ENCODE peak calls at places on chromosomes 13 and 19, in nine cellular contexts. One of them, this sample, is unnamed.
A peak's percentile ranks its signal among the peaks of the same experiment; 100 is the strongest.

GRCh38 chr13:93249259-93249917 is 22.8 kb downstream of the GPC6 start:
- DNase-seq in ovary: no peak
- DNase-seq in suprapubic skin: no peak
- DNase-seq in AG04450: peak; percentile 69
- DNase-seq in IMR-90: peak; percentile 95
- DNase-seq in SK-N-SH: no peak
- DNase-seq in cardiac muscle cell: peak; percentile 91
- DNase-seq in lower lobe of right lung: no peak
- DNase-seq in RWPE1: peak; percentile 68
- DNase-seq in this sample: no peak

GRCh38 chr13:23147264-23147663 is 33.5 kb upstream of the SGCG start:
- DNase-seq in RWPE1: no peak
- DNase-seq in IMR-90: no peak
- DNase-seq in ovary: no peak
- DNase-seq in lower lobe of right lung: no peak
- DNase-seq in SK-N-SH: no peak
- DNase-seq in cardiac muscle cell: no peak
- DNase-seq in suprapubic skin: no peak
- DNase-seq in AG04450: no peak
- DNase-seq in this sample: no peak

GRCh38 chr19:17524651-17525050 is 13.2 kb downstream of the PGLS start:
- DNase-seq in suprapubic skin: no peak
- DNase-seq in SK-N-SH: no peak
- DNase-seq in lower lobe of right lung: no peak
- DNase-seq in RWPE1: no peak
- DNase-seq in cardiac muscle cell: no peak
- DNase-seq in IMR-90: no peak
- DNase-seq in ovary: no peak
- DNase-seq in AG04450: no peak
- DNase-seq in this sample: peak; percentile 38

GRCh38 chr13:21133077-21133476 is 43.3 kb downstream of the SKA3 start:
- DNase-seq in cardiac muscle cell: no peak
- DNase-seq in RWPE1: no peak
- DNase-seq in SK-N-SH: no peak
- DNase-seq in lower lobe of right lung: no peak
- DNase-seq in suprapubic skin: no peak
- DNase-seq in IMR-90: no peak
- DNase-seq in AG04450: no peak
- DNase-seq in ovary: no peak
- DNase-seq in this sample: no peak

GRCh38 chr19:12665281-12665573 is 1.3 kb downstream of the MAN2B1 start:
- DNase-seq in cardiac muscle cell: no peak
- DNase-seq in AG04450: no peak
- DNase-seq in suprapubic skin: peak; percentile 67
- DNase-seq in IMR-90: no peak
- DNase-seq in RWPE1: no peak
- DNase-seq in SK-N-SH: no peak
- DNase-seq in lower lobe of right lung: peak; percentile 87
- DNase-seq in ovary: no peak
- DNase-seq in this sample: no peak

GRCh38 chr13:75151081-75151643 is 330.8 kb downstream of the TBC1D4 start:
- DNase-seq in SK-N-SH: no peak
- DNase-seq in suprapubic skin: no peak
- DNase-seq in ovary: no peak
- DNase-seq in RWPE1: no peak
- DNase-seq in lower lobe of right lung: no peak
- DNase-seq in cardiac muscle cell: peak; percentile 55
- DNase-seq in IMR-90: peak; percentile 52
- DNase-seq in AG04450: peak; percentile 13
- DNase-seq in this sample: no peak

GRCh38 chr13:97328222-97328790 is 105.7 kb upstream of the RAP2A start:
- DNase-seq in lower lobe of right lung: no peak
- DNase-seq in AG04450: peak; percentile 58
- DNase-seq in ovary: no peak
- DNase-seq in IMR-90: peak; percentile 86
- DNase-seq in SK-N-SH: no peak
- DNase-seq in RWPE1: no peak
- DNase-seq in suprapubic skin: no peak
- DNase-seq in cardiac muscle cell: peak; percentile 81
- DNase-seq in this sample: peak; percentile 88

GRCh38 chr13:112152846-112153245 is 85.9 kb downstream of the SOX1 start:
- DNase-seq in SK-N-SH: no peak
- DNase-seq in cardiac muscle cell: no peak
- DNase-seq in IMR-90: no peak
- DNase-seq in lower lobe of right lung: no peak
- DNase-seq in ovary: no peak
- DNase-seq in suprapubic skin: no peak
- DNase-seq in AG04450: no peak
- DNase-seq in RWPE1: no peak
- DNase-seq in this sample: no peak

GRCh38 chr13:113565526-113566226 is 18.9 kb upstream of the TFDP1 start:
- DNase-seq in suprapubic skin: no peak
- DNase-seq in ovary: no peak
- DNase-seq in AG04450: no peak
- DNase-seq in cardiac muscle cell: no peak
- DNase-seq in RWPE1: no peak
- DNase-seq in lower lobe of right lung: peak; percentile 36
- DNase-seq in SK-N-SH: no peak
- DNase-seq in IMR-90: no peak
- DNase-seq in this sample: peak; percentile 24

GRCh38 chr13:104008571-104009435 is 942.6 kb upstream of the SLC10A2 start:
- DNase-seq in IMR-90: peak; percentile 90
- DNase-seq in suprapubic skin: no peak
- DNase-seq in lower lobe of right lung: no peak
- DNase-seq in ovary: no peak
- DNase-seq in SK-N-SH: peak; percentile 22
- DNase-seq in RWPE1: no peak
- DNase-seq in AG04450: peak; percentile 55
- DNase-seq in cardiac muscle cell: peak; percentile 23
- DNase-seq in this sample: no peak

GRCh38 chr13:111955412-111955769 is 111.6 kb upstream of the SOX1 start:
- DNase-seq in ovary: no peak
- DNase-seq in RWPE1: no peak
- DNase-seq in SK-N-SH: no peak
- DNase-seq in suprapubic skin: no peak
- DNase-seq in IMR-90: no peak
- DNase-seq in AG04450: no peak
- DNase-seq in cardiac muscle cell: no peak
- DNase-seq in lower lobe of right lung: no peak
- DNase-seq in this sample: no peak

GRCh38 chr13:77325371-77325941 is 1.4 kb downstream of the MYCBP2 start:
- DNase-seq in suprapubic skin: no peak
- DNase-seq in AG04450: no peak
- DNase-seq in RWPE1: peak; percentile 39
- DNase-seq in ovary: no peak
- DNase-seq in SK-N-SH: peak; percentile 6
- DNase-seq in cardiac muscle cell: peak; percentile 17
- DNase-seq in lower lobe of right lung: no peak
- DNase-seq in IMR-90: no peak
- DNase-seq in this sample: no peak

GRCh38 chr19:35347171-35347929 is at the start of gene FFAR1:
- DNase-seq in suprapubic skin: peak; percentile 27
- DNase-seq in SK-N-SH: no peak
- DNase-seq in AG04450: no peak
- DNase-seq in IMR-90: no peak
- DNase-seq in cardiac muscle cell: no peak
- DNase-seq in lower lobe of right lung: peak; percentile 43
- DNase-seq in RWPE1: no peak
- DNase-seq in ovary: peak; percentile 15
- DNase-seq in this sample: peak; percentile 13

GRCh38 chr13:36288794-36289391 is 8.7 kb downstream of the CCDC169 start:
- DNase-seq in AG04450: no peak
- DNase-seq in ovary: no peak
- DNase-seq in RWPE1: no peak
- DNase-seq in cardiac muscle cell: no peak
- DNase-seq in suprapubic skin: no peak
- DNase-seq in IMR-90: no peak
- DNase-seq in lower lobe of right lung: no peak
- DNase-seq in SK-N-SH: no peak
- DNase-seq in this sample: no peak

GRCh38 chr13:95628488-95628887 is 16.0 kb downstream of the DZIP1 start:
- DNase-seq in RWPE1: no peak
- DNase-seq in AG04450: no peak
- DNase-seq in ovary: no peak
- DNase-seq in lower lobe of right lung: no peak
- DNase-seq in SK-N-SH: no peak
- DNase-seq in suprapubic skin: no peak
- DNase-seq in cardiac muscle cell: no peak
- DNase-seq in IMR-90: no peak
- DNase-seq in this sample: no peak

GRCh38 chr13:113820813-113821651 is 42.8 kb downstream of the GAS6 start:
- DNase-seq in SK-N-SH: peak; percentile 91
- DNase-seq in suprapubic skin: peak; percentile 90
- DNase-seq in RWPE1: peak; percentile 87
- DNase-seq in IMR-90: peak; percentile 99
- DNase-seq in ovary: peak; percentile 83
- DNase-seq in lower lobe of right lung: no peak
- DNase-seq in cardiac muscle cell: peak; percentile 94
- DNase-seq in AG04450: peak; percentile 97
- DNase-seq in this sample: no peak

GRCh38 chr19:5971714-5972354 is 6.1 kb downstream of the RANBP3 start:
- DNase-seq in IMR-90: no peak
- DNase-seq in suprapubic skin: no peak
- DNase-seq in lower lobe of right lung: no peak
- DNase-seq in RWPE1: no peak
- DNase-seq in SK-N-SH: no peak
- DNase-seq in ovary: no peak
- DNase-seq in AG04450: no peak
- DNase-seq in cardiac muscle cell: no peak
- DNase-seq in this sample: no peak

GRCh38 chr13:74135306-74136088 is 1.3 kb upstream of the KLF12 start:
- DNase-seq in AG04450: no peak
- DNase-seq in SK-N-SH: peak; percentile 92
- DNase-seq in suprapubic skin: peak; percentile 75
- DNase-seq in IMR-90: peak; percentile 75
- DNase-seq in RWPE1: peak; percentile 55
- DNase-seq in ovary: peak; percentile 84
- DNase-seq in cardiac muscle cell: peak; percentile 82
- DNase-seq in lower lobe of right lung: peak; percentile 66
- DNase-seq in this sample: peak; percentile 91

GRCh38 chr19:932647-933552 is 7.1 kb downstream of the ARID3A start:
- DNase-seq in AG04450: peak; percentile 85
- DNase-seq in RWPE1: peak; percentile 77
- DNase-seq in ovary: peak; percentile 87
- DNase-seq in IMR-90: peak; percentile 94
- DNase-seq in lower lobe of right lung: peak; percentile 75
- DNase-seq in suprapubic skin: no peak
- DNase-seq in SK-N-SH: peak; percentile 94
- DNase-seq in cardiac muscle cell: peak; percentile 97
- DNase-seq in this sample: peak; percentile 58

GRCh38 chr13:23621316-23621645 is 51.1 kb downstream of the TNFRSF19 start:
- DNase-seq in lower lobe of right lung: no peak
- DNase-seq in cardiac muscle cell: no peak
- DNase-seq in AG04450: peak; percentile 55
- DNase-seq in RWPE1: peak; percentile 37
- DNase-seq in SK-N-SH: no peak
- DNase-seq in suprapubic skin: no peak
- DNase-seq in IMR-90: peak; percentile 96
- DNase-seq in ovary: no peak
- DNase-seq in this sample: no peak

GRCh38 chr13:48318014-48318713 is 14.6 kb downstream of the RB1 start:
- DNase-seq in cardiac muscle cell: no peak
- DNase-seq in suprapubic skin: no peak
- DNase-seq in IMR-90: no peak
- DNase-seq in ovary: no peak
- DNase-seq in SK-N-SH: no peak
- DNase-seq in lower lobe of right lung: no peak
- DNase-seq in AG04450: no peak
- DNase-seq in RWPE1: no peak
- DNase-seq in this sample: no peak

GRCh38 chr19:39193785-39194184 is 3.0 kb upstream of the NCCRP1 start:
- DNase-seq in cardiac muscle cell: peak; percentile 12
- DNase-seq in suprapubic skin: no peak
- DNase-seq in lower lobe of right lung: no peak
- DNase-seq in IMR-90: no peak
- DNase-seq in AG04450: no peak
- DNase-seq in RWPE1: no peak
- DNase-seq in ovary: no peak
- DNase-seq in SK-N-SH: no peak
- DNase-seq in this sample: no peak
- TF ChIP-seq CTCF in cardiac muscle cell: no peak
- TF ChIP-seq CTCF in suprapubic skin: no peak
- TF ChIP-seq CTCF in lower lobe of right lung: no peak
- TF ChIP-seq CTCF in IMR-90: no peak
- TF ChIP-seq CTCF in AG04450: no peak
- TF ChIP-seq CTCF in RWPE1: no peak
- TF ChIP-seq CTCF in ovary: no peak
- TF ChIP-seq CTCF in SK-N-SH: no peak
- TF ChIP-seq CTCF in this sample: no peak

GRCh38 chr19:43584484-43584883 is 8.9 kb downstream of the PINLYP start:
- DNase-seq in RWPE1: no peak
- DNase-seq in ovary: no peak
- DNase-seq in cardiac muscle cell: no peak
- DNase-seq in AG04450: no peak
- DNase-seq in lower lobe of right lung: no peak
- DNase-seq in IMR-90: no peak
- DNase-seq in SK-N-SH: no peak
- DNase-seq in suprapubic skin: no peak
- DNase-seq in this sample: no peak
- H3K27ac ChIP-seq in RWPE1: peak overlapping the region; percentile 47
- H3K27ac ChIP-seq in ovary: no peak overlapping the region
- H3K27ac ChIP-seq in cardiac muscle cell: no peak overlapping the region
- H3K27ac ChIP-seq in AG04450: no peak overlapping the region
- H3K27ac ChIP-seq in lower lobe of right lung: no peak overlapping the region
- H3K27ac ChIP-seq in IMR-90: no peak overlapping the region
- H3K27ac ChIP-seq in SK-N-SH: no peak overlapping the region
- H3K27ac ChIP-seq in suprapubic skin: no peak overlapping the region
- H3K27ac ChIP-seq in this sample: no peak overlapping the region

GRCh38 chr13:58994778-58995177 is 1169.0 kb downstream of the DIAPH3 start:
- DNase-seq in SK-N-SH: no peak
- DNase-seq in RWPE1: no peak
- DNase-seq in lower lobe of right lung: no peak
- DNase-seq in suprapubic skin: no peak
- DNase-seq in cardiac muscle cell: no peak
- DNase-seq in AG04450: no peak
- DNase-seq in ovary: no peak
- DNase-seq in IMR-90: no peak
- DNase-seq in this sample: no peak
- TF ChIP-seq CTCF in SK-N-SH: peak; percentile 18
- TF ChIP-seq CTCF in RWPE1: no peak
- TF ChIP-seq CTCF in lower lobe of right lung: no peak
- TF ChIP-seq CTCF in suprapubic skin: no peak
- TF ChIP-seq CTCF in cardiac muscle cell: peak; percentile 8
- TF ChIP-seq CTCF in AG04450: no peak
- TF ChIP-seq CTCF in ovary: no peak
- TF ChIP-seq CTCF in IMR-90: no peak
- TF ChIP-seq CTCF in this sample: peak; percentile 62

GRCh38 chr13:102702965-102703720 is 8.3 kb upstream of the METTL21C start:
- DNase-seq in ovary: no peak
- DNase-seq in cardiac muscle cell: no peak
- DNase-seq in suprapubic skin: no peak
- DNase-seq in SK-N-SH: no peak
- DNase-seq in RWPE1: no peak
- DNase-seq in lower lobe of right lung: no peak
- DNase-seq in AG04450: no peak
- DNase-seq in IMR-90: no peak
- DNase-seq in this sample: no peak
- H3K27ac ChIP-seq in ovary: peak overlapping the region; percentile 5
- H3K27ac ChIP-seq in cardiac muscle cell: no peak overlapping the region
- H3K27ac ChIP-seq in suprapubic skin: no peak overlapping the region
- H3K27ac ChIP-seq in SK-N-SH: no peak overlapping the region
- H3K27ac ChIP-seq in RWPE1: no peak overlapping the region
- H3K27ac ChIP-seq in lower lobe of right lung: no peak overlapping the region
- H3K27ac ChIP-seq in AG04450: no peak overlapping the region
- H3K27ac ChIP-seq in IMR-90: no peak overlapping the region
- H3K27ac ChIP-seq in this sample: no peak overlapping the region

This sample was measured in endodermal cell.